ENCODE peak calls at places on chromosomes 12 and 14, in five cellular contexts. G, V, R, Z and L are unnamed samples.
A peak's percentile ranks its signal among the peaks of the same experiment; 100 is the strongest.

GRCh38 chr14:73325630-73326299 is 88.5 kb downstream of the PAPLN start:
- DNase-seq in G (no peak), V (no peak), R (peak; percentile 51), Z (no peak), L (no peak)

GRCh38 chr12:66118240-66118891 is 12.2 kb downstream of the LLPH start:
- DNase-seq in G (no peak), V (peak; percentile 69), R (no peak), Z (no peak), L (no peak)

GRCh38 chr14:91410781-91411536 is 6.7 kb downstream of the CCDC88C start:
- DNase-seq in G (no peak), V (no peak), R (no peak), Z (no peak), L (no peak)

GRCh38 chr12:121990692-121991603 is 30.7 kb upstream of the BCL7A start:
- DNase-seq in G (no peak), V (no peak), R (no peak), Z (no peak), L (no peak)

GRCh38 chr12:115166698-115167315 is 482.8 kb upstream of the TBX3 start:
- DNase-seq in G (no peak), V (no peak), R (no peak), Z (no peak), L (no peak)

GRCh38 chr12:109738209-109738608 is 24.6 kb downstream of the FAM222A start:
- DNase-seq in G (no peak), V (no peak), R (peak; percentile 58), Z (peak; percentile 14), L (no peak)

GRCh38 chr14:40436551-40436950 is 1004.3 kb upstream of the FBXO33 start:
- DNase-seq in G (no peak), V (no peak), R (no peak), Z (no peak), L (no peak)

GRCh38 chr12:107515446-107515958 is 170.1 kb upstream of the PWP1 start:
- DNase-seq in G (peak; percentile 43), V (peak; percentile 99), R (peak; percentile 78), Z (no peak), L (no peak)

GRCh38 chr12:72272731-72273498 is 745 bp downstream of the TRHDE start:
- DNase-seq in G (no peak), V (peak; percentile 69), R (peak; percentile 75), Z (peak; percentile 56), L (peak; percentile 24)

GRCh38 chr12:49792976-49793580 is 35.1 kb downstream of the NCKAP5L start:
- DNase-seq in G (no peak), V (no peak), R (no peak), Z (no peak), L (no peak)

GRCh38 chr14:104980601-104981531 is 2.7 kb upstream of the AHNAK2 start:
- DNase-seq in G (no peak), V (no peak), R (peak; percentile 45), Z (peak; percentile 37), L (no peak)

GRCh38 chr12:107079172-107080011 is 14.0 kb downstream of the CRY1 start:
- DNase-seq in G (no peak), V (peak; percentile 44), R (no peak), Z (no peak), L (no peak)

GRCh38 chr14:77832301-77832700 is 32.4 kb downstream of the ADCK1 start:
- DNase-seq in G (no peak), V (no peak), R (no peak), Z (no peak), L (no peak)

GRCh38 chr12:77202457-77203060 is 137.2 kb upstream of the E2F7 start:
- DNase-seq in G (no peak), V (peak; percentile 35), R (no peak), Z (no peak), L (no peak)

GRCh38 chr12:67161322-67161918 is 107.7 kb upstream of the CAND1 start:
- DNase-seq in G (no peak), V (peak; percentile 38), R (peak; percentile 82), Z (no peak), L (peak; percentile 40)

GRCh38 chr12:30678221-30678620 is 17.4 kb downstream of the IPO8 start:
- DNase-seq in G (no peak), V (no peak), R (no peak), Z (no peak), L (no peak)

GRCh38 chr14:89293349-89293916 is 123.6 kb downstream of the FOXN3 start:
- DNase-seq in G (no peak), V (no peak), R (no peak), Z (no peak), L (no peak)

GRCh38 chr12:3200779-3201738 is 123.9 kb downstream of the TSPAN9 start:
- DNase-seq in G (no peak), V (no peak), R (peak; percentile 75), Z (no peak), L (no peak)

GRCh38 chr12:54373619-54374554 is 9.6 kb upstream of the GPR84 start:
- DNase-seq in G (no peak), V (peak; percentile 64), R (no peak), Z (no peak), L (no peak)

GRCh38 chr12:11650279-11650696 is 814 bp downstream of the ETV6 start:
- DNase-seq in G (peak; percentile 26), V (no peak), R (no peak), Z (no peak), L (peak; percentile 53)

GRCh38 chr14:99524091-99524661 is 43.0 kb downstream of the CCNK start:
- DNase-seq in G (peak; percentile 18), V (no peak), R (no peak), Z (peak; percentile 46), L (no peak)

GRCh38 chr12:132806857-132807256 is 21.8 kb downstream of the GOLGA3 start:
- DNase-seq in G (no peak), V (no peak), R (no peak), Z (no peak), L (no peak)

GRCh38 chr14:33210304-33210703 is 271.6 kb downstream of the NPAS3 start:
- DNase-seq in G (no peak), V (no peak), R (peak; percentile 78), Z (no peak), L (peak; percentile 55)

GRCh38 chr12:51349026-51349425 is 2.5 kb upstream of the CELA1 start:
- DNase-seq in G (no peak), V (peak; percentile 35), R (no peak), Z (no peak), L (no peak)

GRCh38 chr12:42960087-42960527 is 370.6 kb upstream of the PRICKLE1 start:
- DNase-seq in G (no peak), V (peak; percentile 90), R (no peak), Z (no peak), L (no peak)

GRCh38 chr12:62817556-62818271 is 117.2 kb downstream of the PPM1H start:
- DNase-seq in G (no peak), V (peak; percentile 11), R (peak; percentile 75), Z (no peak), L (no peak)

GRCh38 chr12:13465641-13466040 is 269.1 kb downstream of the EMP1 start:
- DNase-seq in G (peak; percentile 49), V (no peak), R (no peak), Z (no peak), L (no peak)

GRCh38 chr12:572532-572899 is 90.7 kb downstream of the NINJ2 start:
- DNase-seq in G (no peak), V (peak; percentile 43), R (no peak), Z (no peak), L (no peak)

GRCh38 chr12:574475-575128 is 88.6 kb downstream of the NINJ2 start:
- DNase-seq in G (no peak), V (peak; percentile 81), R (no peak), Z (no peak), L (no peak)

GRCh38 chr12:571795-572531 is 91.3 kb downstream of the NINJ2 start:
- DNase-seq in G (peak; percentile 76), V (peak; percentile 38), R (peak; percentile 66), Z (peak; percentile 41), L (no peak)

GRCh38 chr12:575129-575502 is 88.1 kb downstream of the NINJ2 start:
- DNase-seq in G (no peak), V (peak; percentile 72), R (no peak), Z (peak; percentile 41), L (no peak)

DNA sequence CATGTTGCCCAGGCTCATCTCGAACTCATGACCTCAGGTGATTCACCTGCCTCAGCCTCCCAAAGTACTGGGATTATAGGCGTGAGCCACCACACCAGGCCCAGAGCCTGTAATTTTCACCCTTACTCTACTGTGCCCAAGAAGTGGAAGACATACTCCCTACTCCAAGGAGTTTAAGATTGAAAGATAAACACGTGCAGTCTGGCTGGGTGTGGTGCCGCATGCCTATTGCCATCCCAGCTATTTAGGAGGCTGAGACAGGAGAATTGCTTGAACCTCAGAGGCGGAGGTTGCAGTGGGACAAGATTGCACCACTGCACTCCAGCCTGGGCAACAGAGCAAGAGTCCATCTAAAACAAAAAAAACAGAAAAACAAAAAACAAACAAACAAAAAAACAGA is 90.0 kb downstream of the NINJ2 start:
- DNase-seq in G (peak; percentile 5), V (no peak), R (no peak), Z (no peak), L (no peak)
- TF ChIP-seq CTCF in G (no peak), V (no peak), R (no peak), Z (no peak), L (no peak)

GRCh38 chr14:23528555-23528954 is 23.0 kb downstream of the ZFHX2 start:
- DNase-seq in G (no peak), V (no peak), R (peak; percentile 82), Z (no peak), L (no peak)
- TF ChIP-seq CTCF in G (peak; percentile 14), V (no peak), R (peak; percentile 68), Z (no peak), L (peak; percentile 13)

GRCh38 chr12:100468126-100468525 is 5.5 kb upstream of the NR1H4 start:
- DNase-seq in G (no peak), V (no peak), R (no peak), Z (no peak), L (no peak)
- TF ChIP-seq CTCF in G (no peak), V (no peak), R (no peak), Z (no peak), L (no peak)

GRCh38 chr12:26918321-26919215 is 19.2 kb downstream of the INTS13 start:
- DNase-seq in G (no peak), V (no peak), R (no peak), Z (no peak), L (no peak)
- TF ChIP-seq CTCF in G (peak; percentile 24), V (no peak), R (peak; percentile 43), Z (peak; percentile 21), L (no peak)

GRCh38 chr12:99806304-99806703 is 158.8 kb downstream of the GARIN6 start:
- DNase-seq in G (no peak), V (no peak), R (no peak), Z (no peak), L (no peak)

GRCh38 chr12:99809921-99810320 is 162.4 kb downstream of the GARIN6 start:
- DNase-seq in G (no peak), V (no peak), R (no peak), Z (no peak), L (no peak)

GRCh38 chr12:99810718-99811593 is 163.4 kb downstream of the GARIN6 start:
- DNase-seq in G (no peak), V (peak; percentile 4), R (no peak), Z (no peak), L (no peak)
- TF ChIP-seq CTCF in G (no peak), V (peak; percentile 44), R (peak; percentile 60), Z (peak; percentile 8), L (peak; percentile 39)

DNA sequence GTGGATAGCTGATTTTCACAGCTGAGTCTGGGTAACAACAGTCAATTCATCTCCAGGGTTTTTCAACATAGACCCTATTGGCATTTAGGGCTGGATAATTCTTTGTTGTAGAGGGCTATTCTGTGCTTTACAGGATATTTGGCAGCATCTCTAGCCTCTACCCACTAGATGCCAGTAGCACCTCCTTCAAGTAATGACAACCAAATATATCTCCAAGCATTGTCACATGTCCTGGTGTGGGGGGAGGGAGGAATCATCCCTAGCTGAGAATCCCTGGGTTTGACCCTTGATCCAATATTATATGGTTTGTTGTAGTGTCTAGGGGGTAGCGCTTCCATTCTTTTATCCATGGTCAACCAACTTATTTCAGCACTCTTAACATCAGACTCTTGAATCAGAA is 157.2 kb downstream of the ANO4 start:
- DNase-seq in G (no peak), V (no peak), R (peak; percentile 62), Z (no peak), L (no peak)
- TF ChIP-seq CTCF in G (no peak), V (peak; percentile 29), R (peak; percentile 46), Z (no peak), L (no peak)